ENCODE peak calls at places on chromosomes 1 and 21, in four cellular contexts. F is body of pancreas, Z is colonic mucosa, A is cardiac muscle cell. Q is an unnamed sample. For H3K4me1, the result is how much of the 10 kb centered on the place peaks cover.

GRCh38 chr1:162373541-162374375 is 2.9 kb downstream of the SPATA46 start:
- DNase-seq in F (no peak), Z (no peak), A (peak), Q (no peak)

GRCh38 chr1:94092210-94092613 is 28.7 kb downstream of the ABCA4 start:
- DNase-seq in F (no peak), Z (no peak), A (peak), Q (no peak)

GRCh38 chr21:34922487-34922886 is 126.6 kb downstream of the RUNX1 start:
- DNase-seq in F (no peak), Z (no peak), A (no peak), Q (no peak)

GRCh38 chr1:214165850-214166374 is 115.0 kb upstream of the SMYD2 start:
- DNase-seq in F (no peak), Z (no peak), A (no peak), Q (no peak)

GRCh38 chr21:14523234-14523633 is 22.9 kb downstream of the SAMSN1 start:
- DNase-seq in F (no peak), Z (no peak), A (peak), Q (no peak)

GRCh38 chr1:212557739-212558664 is 50.6 kb upstream of the ATF3 start:
- DNase-seq in F (peak), Z (peak), A (peak), Q (peak)

GRCh38 chr21:15445327-15445726 is 284.5 kb upstream of the USP25 start:
- DNase-seq in F (no peak), Z (no peak), A (no peak), Q (no peak)

GRCh38 chr1:80657048-80657653 is 1143.6 kb upstream of the ADGRL2 start:
- DNase-seq in F (no peak), Z (no peak), A (no peak), Q (no peak)

GRCh38 chr21:29893687-29894086 is 46.1 kb downstream of the GRIK1 start:
- DNase-seq in F (no peak), Z (no peak), A (no peak), Q (no peak)

GRCh38 chr1:68819190-68819829 is 322.4 kb upstream of the DEPDC1 start:
- DNase-seq in F (no peak), Z (no peak), A (peak), Q (peak)

GRCh38 chr1:215833936-215834729 is 267.0 kb downstream of the KCTD3 start:
- DNase-seq in F (no peak), Z (no peak), A (no peak), Q (no peak)

GRCh38 chr1:227356582-227357228 is 38.4 kb upstream of the CDC42BPA start:
- DNase-seq in F (peak), Z (no peak), A (peak), Q (no peak)

GRCh38 chr1:218478336-218478735 is 133.2 kb downstream of the TGFB2 start:
- DNase-seq in F (no peak), Z (no peak), A (no peak), Q (no peak)

GRCh38 chr1:168443899-168444298 is 99.9 kb downstream of the XCL2 start:
- DNase-seq in F (no peak), Z (no peak), A (no peak), Q (no peak)

GRCh38 chr21:45993210-45994085 is 11.9 kb downstream of the COL6A1 start:
- DNase-seq in F (peak), Z (peak), A (no peak), Q (peak)

GRCh38 chr21:26070822-26071425 is 99.6 kb downstream of the APP start:
- DNase-seq in F (no peak), Z (peak), A (peak), Q (peak)
- H3K4me3 ChIP-seq in F (no peak), Z (no peak), A (no peak), Q (no peak)

GRCh38 chr1:230102472-230102871 is 35.4 kb downstream of the GALNT2 start:
- DNase-seq in F (no peak), Z (no peak), A (no peak), Q (no peak)
- H3K4me1 ChIP-seq in F (half or more), Z (under half), A (under half), Q (under half)

DNA sequence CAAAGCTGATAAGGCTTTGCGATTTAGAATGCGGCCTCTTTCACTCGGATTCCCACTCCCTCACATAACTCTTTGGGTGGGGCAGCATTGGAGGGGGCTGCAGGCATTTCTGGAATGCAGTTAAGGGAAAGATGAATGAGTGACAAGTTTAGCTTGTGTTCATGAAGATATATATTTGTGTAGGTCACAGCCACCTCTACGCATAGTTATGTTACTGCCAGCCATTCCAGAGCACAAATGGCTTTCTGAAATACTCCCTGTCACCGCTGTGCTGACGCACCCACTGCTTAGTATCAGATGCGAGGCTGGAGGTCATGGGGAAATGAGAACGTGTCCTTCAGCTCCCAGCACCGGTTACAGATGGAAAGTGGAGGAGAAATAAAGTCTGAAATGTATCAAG is 54.1 kb upstream of the ATP1A1 start:
- DNase-seq in F (peak), Z (no peak), A (no peak), Q (peak)
- H3K4me3 ChIP-seq in F (no peak), Z (no peak), A (no peak), Q (no peak)

DNA sequence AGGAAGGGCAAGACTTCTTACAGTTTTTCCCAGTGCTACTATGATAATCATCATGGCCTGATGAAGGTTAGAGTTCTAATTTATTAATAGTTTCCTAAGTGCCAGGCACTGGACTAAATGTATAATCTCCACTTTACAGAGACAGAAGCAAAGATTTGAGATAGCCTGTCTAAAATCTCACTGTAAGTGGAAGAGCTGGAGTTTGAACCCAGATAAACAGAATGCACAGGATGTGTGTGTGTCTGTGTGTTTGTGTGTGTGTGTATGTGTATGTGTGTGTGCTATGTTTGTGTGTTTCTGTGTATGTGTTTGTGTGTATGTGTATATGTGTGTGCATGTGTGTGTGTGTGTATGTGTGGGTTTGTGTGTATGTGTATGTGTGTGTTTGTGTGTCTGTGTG is 210.8 kb upstream of the RAB4A start:
- DNase-seq in F (no peak), Z (no peak), A (peak), Q (no peak)
- H3K4me1 ChIP-seq in F (under half), Z (under half), A (under half), Q (under half)

GRCh38 chr1:159014003-159014571 is 4.4 kb downstream of the IFI16 start:
- DNase-seq in F (no peak), Z (no peak), A (no peak), Q (no peak)

GRCh38 chr1:159011701-159012100 is 2.0 kb downstream of the IFI16 start:
- DNase-seq in F (no peak), Z (no peak), A (no peak), Q (no peak)

GRCh38 chr1:159012495-159012894 is 2.8 kb downstream of the IFI16 start:
- DNase-seq in F (no peak), Z (peak), A (peak), Q (no peak)

GRCh38 chr1:159015440-159015909 is 5.8 kb downstream of the IFI16 start:
- DNase-seq in F (peak), Z (peak), A (peak), Q (peak)

GRCh38 chr1:159014851-159015250 is 5.1 kb downstream of the IFI16 start:
- DNase-seq in F (no peak), Z (no peak), A (no peak), Q (no peak)
- H3K4me3 ChIP-seq in F (no peak), Z (no peak), A (no peak), Q (no peak)

Q was measured in testis.